ENCODE peak calls at places on chromosomes 4 and X, in six cellular contexts. C, G, R, Z, M and D are unnamed samples.

GRCh38 chrX:119495734-119496520 is 27.7 kb downstream of the SLC25A5 start:
- DNase-seq in C (no peak), G (no peak), R (no peak), Z (no peak), M (no peak), D (no peak)

GRCh38 chrX:23332888-23333821 is 1.5 kb upstream of the PTCHD1 start:
- DNase-seq in C (no peak), G (no peak), R (no peak), Z (no peak), M (no peak), D (peak)

GRCh38 chrX:16033336-16033735 is 90.0 kb upstream of the GRPR start:
- DNase-seq in C (peak), G (no peak), R (no peak), Z (no peak), M (peak), D (no peak)

GRCh38 chrX:100895365-100896075 is 21.4 kb upstream of the NOX1 start:
- DNase-seq in C (peak), G (no peak), R (peak), Z (no peak), M (peak), D (peak)

GRCh38 chr4:114287079-114287696 is 307.7 kb upstream of the ARSJ start:
- DNase-seq in C (no peak), G (no peak), R (no peak), Z (no peak), M (no peak), D (no peak)

GRCh38 chr4:98865059-98865458 is 63.9 kb downstream of the EIF4E start:
- DNase-seq in C (no peak), G (no peak), R (no peak), Z (no peak), M (no peak), D (no peak)

GRCh38 chr4:125191252-125191651 is 123.5 kb upstream of the FAT4 start:
- DNase-seq in C (peak), G (no peak), R (peak), Z (no peak), M (peak), D (no peak)

GRCh38 chr4:3307486-3307885 is 14.7 kb downstream of the RGS12 start:
- DNase-seq in C (no peak), G (peak), R (no peak), Z (no peak), M (no peak), D (no peak)

GRCh38 chrX:39361736-39362135 is 560.5 kb downstream of the MID1IP1 start:
- DNase-seq in C (no peak), G (no peak), R (no peak), Z (no peak), M (no peak), D (no peak)

GRCh38 chr4:8303485-8304281 is 34.1 kb downstream of the HTRA3 start:
- DNase-seq in C (peak), G (no peak), R (peak), Z (no peak), M (peak), D (peak)

GRCh38 chrX:154547245-154548027 is at the start of gene IKBKG:
- DNase-seq in C (peak), G (peak), R (peak), Z (peak), M (peak), D (peak)